ENCODE peak calls at places on chromosomes 13 and 19, in four cellular contexts. W is ELR, I is mucosa of descending colon, X is NCI-H1092. K is an unnamed sample.

GRCh38 chr19:4732680-4733114 is 9.1 kb upstream of the DPP9 start:
- DNase-seq in W (peak), I (no peak), X (peak), K (peak)

GRCh38 chr13:51981355-51981754 is 29.9 kb downstream of the ATP7B start:
- DNase-seq in W (no peak), I (no peak), X (no peak), K (no peak)

GRCh38 chr13:100234006-100234405 is 145.1 kb downstream of the PCCA start:
- DNase-seq in W (no peak), I (no peak), X (peak), K (no peak)

GRCh38 chr13:77928909-77929308 is 10.3 kb upstream of the EDNRB start:
- DNase-seq in W (peak), I (no peak), X (no peak), K (no peak)

GRCh38 chr13:111532111-111532510 is 211.7 kb downstream of the TEX29 start:
- DNase-seq in W (no peak), I (no peak), X (no peak), K (no peak)

GRCh38 chr13:60970736-60971135 is 444.9 kb downstream of the PCDH20 start:
- DNase-seq in W (no peak), I (no peak), X (no peak), K (no peak)

GRCh38 chr13:45474584-45475454 is 10.1 kb downstream of the COG3 start:
- DNase-seq in W (no peak), I (no peak), X (no peak), K (no peak)

GRCh38 chr13:90105881-90106496 is 1241.5 kb upstream of the MIR17HG start:
- DNase-seq in W (peak), I (no peak), X (no peak), K (no peak)

GRCh38 chr13:45510671-45511070 is 45.9 kb downstream of the COG3 start:
- DNase-seq in W (no peak), I (no peak), X (no peak), K (no peak)

GRCh38 chr13:43325636-43326035 is 302.2 kb downstream of the DNAJC15 start:
- DNase-seq in W (no peak), I (no peak), X (no peak), K (no peak)

GRCh38 chr19:11264452-11265176 is 2.3 kb upstream of the DOCK6 start:
- DNase-seq in W (no peak), I (peak), X (no peak), K (peak)

GRCh38 chr19:29858000-29858596 is 46.3 kb downstream of the CCNE1 start:
- DNase-seq in W (no peak), I (no peak), X (no peak), K (peak)

GRCh38 chr13:97659602-97660001 is 225.6 kb downstream of the RAP2A start:
- DNase-seq in W (peak), I (no peak), X (no peak), K (no peak)

GRCh38 chr13:76976488-76976887 is 15.4 kb upstream of the CLN5 start:
- DNase-seq in W (peak), I (no peak), X (no peak), K (no peak)

GRCh38 chr19:9939301-9939913 is 3.1 kb upstream of the OLFM2 start:
- DNase-seq in W (peak), I (no peak), X (no peak), K (no peak)

GRCh38 chr13:97435794-97436193 is 1.8 kb downstream of the RAP2A start:
- DNase-seq in W (peak), I (no peak), X (no peak), K (no peak)

GRCh38 chr13:109707044-109707794 is 79.2 kb downstream of the IRS2 start:
- DNase-seq in W (no peak), I (no peak), X (peak), K (no peak)

GRCh38 chr19:39196860-39197562 is at the start of gene NCCRP1:
- DNase-seq in W (no peak), I (no peak), X (no peak), K (no peak)

GRCh38 chr13:110150384-110151091 is 156.4 kb downstream of the COL4A1 start:
- DNase-seq in W (peak), I (no peak), X (no peak), K (no peak)

GRCh38 chr19:14416743-14417214 is 2.4 kb downstream of the DDX39A start:
- DNase-seq in W (no peak), I (peak), X (no peak), K (peak)

GRCh38 chr19:8145969-8146368 is 3.4 kb downstream of the FBN3 start:
- DNase-seq in W (no peak), I (no peak), X (no peak), K (no peak)

GRCh38 chr13:107266657-107267056 is 698.7 kb upstream of the ARGLU1 start:
- DNase-seq in W (no peak), I (no peak), X (no peak), K (no peak)

GRCh38 chr13:71852082-71852481 is 14.9 kb downstream of the DACH1 start:
- DNase-seq in W (no peak), I (no peak), X (no peak), K (no peak)

GRCh38 chr13:43360911-43361605 is 337.7 kb downstream of the DNAJC15 start:
- DNase-seq in W (peak), I (no peak), X (no peak), K (no peak)

GRCh38 chr19:51586103-51586728 is 15.1 kb downstream of the ZNF175 start:
- DNase-seq in W (no peak), I (no peak), X (no peak), K (no peak)

GRCh38 chr13:114212096-114212495 is 22.6 kb upstream of the CDC16 start:
- DNase-seq in W (peak), I (no peak), X (no peak), K (no peak)

GRCh38 chr19:50959731-50960500 is 7.1 kb upstream of the KLK5 start:
- DNase-seq in W (peak), I (no peak), X (no peak), K (no peak)

GRCh38 chr19:15252398-15253018 is 20.3 kb upstream of the EPHX3 start:
- DNase-seq in W (peak), I (no peak), X (no peak), K (no peak)

GRCh38 chr19:18168673-18169381 is 4.8 kb upstream of the IFI30 start:
- DNase-seq in W (no peak), I (peak), X (no peak), K (no peak)

GRCh38 chr13:29428310-29428991 is 167.0 kb downstream of the SLC7A1 start:
- DNase-seq in W (peak), I (no peak), X (no peak), K (no peak)

GRCh38 chr13:50873481-50873880 is 30.0 kb upstream of the DLEU7 start:
- DNase-seq in W (peak), I (no peak), X (no peak), K (no peak)

GRCh38 chr19:31083122-31083521 is 266.1 kb downstream of the TSHZ3 start:
- DNase-seq in W (no peak), I (no peak), X (no peak), K (no peak)

GRCh38 chr19:40366697-40367561 is 18.4 kb downstream of the PLD3 start:
- DNase-seq in W (no peak), I (no peak), X (no peak), K (no peak)